ENCODE peak calls at places on chromosome 1, in ten cellular contexts. D is choroid plexus epithelial cell; Q is stimulated activated CD8-positive, alpha-beta memory T cell treated with anti-CD3 and anti-CD28 coated beads, Interleukin-4, amount 100 ng/mL, for 48 hours; M is fibroblast of the conjunctiva; T is hypothalamus; E is skeletal muscle cell; B is NB4; W is uterus; A is ureter; Z is NCI-H1105 treated with DMSO at 0.1 percent for 48 hours. G is an unnamed sample.

GRCh38 chr1:51750729-51751128 is 127.8 kb downstream of the NRDC start:
- DNase-seq in D (peak), Q (no peak), M (no peak), T (no peak), E (no peak), B (no peak), W (no peak), A (no peak), Z (no peak), G (no peak)

GRCh38 chr1:109391161-109391556 is 6.6 kb downstream of the SORT1 start:
- DNase-seq in D (peak), Q (no peak), M (no peak), T (no peak), E (no peak), B (no peak), W (no peak), A (no peak), Z (no peak), G (no peak)

GRCh38 chr1:229224308-229224707 is 46.6 kb upstream of the RAB4A start:
- DNase-seq in D (peak), Q (no peak), M (no peak), T (no peak), E (no peak), B (no peak), W (no peak), A (no peak), Z (no peak), G (no peak)

GRCh38 chr1:168709407-168709891 is 19.6 kb downstream of the DPT start:
- DNase-seq in D (peak), Q (no peak), M (peak), T (no peak), E (peak), B (no peak), W (peak), A (no peak), Z (no peak), G (no peak)

GRCh38 chr1:191695865-191696264 is 462.4 kb upstream of the RGS18 start:
- DNase-seq in D (no peak), Q (no peak), M (no peak), T (no peak), E (peak), B (no peak), W (no peak), A (no peak), Z (no peak), G (no peak)

GRCh38 chr1:50272923-50273322 is 150.3 kb downstream of the DMRTA2 start:
- DNase-seq in D (no peak), Q (no peak), M (no peak), T (no peak), E (no peak), B (no peak), W (no peak), A (no peak), Z (peak), G (no peak)

GRCh38 chr1:1954831-1955441 is 35.9 kb upstream of the TMEM52 start:
- DNase-seq in D (no peak), Q (peak), M (no peak), T (no peak), E (no peak), B (no peak), W (no peak), A (no peak), Z (no peak), G (no peak)

GRCh38 chr1:65254320-65255087 is 54.8 kb upstream of the DNAJC6 start:
- DNase-seq in D (peak), Q (peak), M (no peak), T (peak), E (no peak), B (peak), W (peak), A (peak), Z (peak), G (peak)